ENCODE peak calls at places on chromosome 18, in seven cellular contexts. B is GM23248, Q is SK-N-SH, Y is GM23338, N is neural progenitor cell, P is PC-9, U is PC-3. I is an unnamed sample. For H3F3A, the result is how much of the 10 kb centered on the place peaks cover.

GRCh38 chr18:79519751-79520472 is 124.2 kb downstream of the NFATC1 start:
- DNase-seq in N (peak), P (no peak), Q (no peak), U (no peak), Y (peak), B (no peak), I (no peak)

GRCh38 chr18:69840445-69840844 is 107.2 kb downstream of the CD226 start:
- DNase-seq in Y (no peak), N (no peak), P (no peak), B (peak), U (no peak), Q (no peak), I (no peak)

GRCh38 chr18:49697757-49698595 is 115.4 kb downstream of the ACAA2 start:
- DNase-seq in Y (peak), Q (no peak), U (peak), B (peak), P (no peak), N (peak), I (no peak)

GRCh38 chr18:79639072-79639829 is 40.4 kb upstream of the CTDP1 start:
- DNase-seq in Y (no peak), B (no peak), Q (no peak), P (no peak), U (no peak), N (no peak), I (no peak)

GRCh38 chr18:55401638-55402191 is 186.3 kb downstream of the TCF4 start:
- DNase-seq in B (peak), U (no peak), N (peak), Y (peak), P (no peak), Q (no peak), I (no peak)

GRCh38 chr18:58493070-58493469 is 135.8 kb downstream of the ALPK2 start:
- DNase-seq in U (no peak), N (no peak), Y (no peak), P (no peak), Q (no peak), B (no peak), I (no peak)

GRCh38 chr18:54787616-54788015 is 40.7 kb upstream of the RAB27B start:
- DNase-seq in Q (no peak), P (no peak), B (peak), N (no peak), U (no peak), Y (no peak), I (no peak)

GRCh38 chr18:58657494-58657893 is 13.8 kb upstream of the MALT1 start:
- DNase-seq in P (no peak), B (no peak), N (no peak), U (no peak), Q (no peak), Y (no peak), I (no peak)

GRCh38 chr18:80086281-80086680 is 22.8 kb upstream of the ADNP2 start:
- DNase-seq in P (no peak), N (no peak), Q (no peak), B (no peak), Y (no peak), U (peak), I (no peak)

GRCh38 chr18:30971338-30971956 is 71.1 kb downstream of the DSC3 start:
- DNase-seq in U (peak), N (peak), B (peak), Y (peak), P (no peak), Q (peak), I (peak)

GRCh38 chr18:49026501-49027378 is 76.0 kb upstream of the SMAD7 start:
- DNase-seq in U (no peak), B (no peak), Y (no peak), N (no peak), Q (no peak), P (no peak), I (no peak)

GRCh38 chr18:35099911-35100310 is 58.7 kb downstream of the MAPRE2 start:
- DNase-seq in P (no peak), Q (no peak), N (no peak), Y (no peak), U (no peak), B (peak), I (no peak)

GRCh38 chr18:48742304-48742703 is 203.5 kb downstream of the CTIF start:
- DNase-seq in Q (no peak), P (no peak), U (no peak), Y (no peak), N (no peak), B (no peak), I (no peak)

GRCh38 chr18:61975526-61976326 is 82.9 kb upstream of the RNF152 start:
- DNase-seq in U (no peak), P (no peak), B (no peak), N (no peak), Y (no peak), Q (no peak), I (peak)

GRCh38 chr18:36460854-36461253 is 163.3 kb downstream of the FHOD3 start:
- DNase-seq in U (no peak), Y (peak), N (peak), B (no peak), P (no peak), Q (no peak), I (no peak)

GRCh38 chr18:25181581-25181980 is 170.4 kb downstream of the ZNF521 start:
- DNase-seq in U (no peak), N (no peak), Y (no peak), B (no peak), Q (no peak), P (no peak), I (peak)

GRCh38 chr18:54109131-54109683 is 115.3 kb downstream of the MBD2 start:
- DNase-seq in U (peak), P (no peak), Q (no peak), Y (no peak), N (no peak), B (peak), I (no peak)

GRCh38 chr18:55384551-55385275 is 203.3 kb downstream of the TCF4 start:
- DNase-seq in B (peak), P (no peak), Y (peak), U (peak), N (peak), Q (peak), I (peak)

GRCh38 chr18:649341-649740 is 8.1 kb upstream of the TYMS start:
- DNase-seq in Y (no peak), N (no peak), U (peak), Q (no peak), P (no peak), B (no peak), I (no peak)

GRCh38 chr18:47932603-47933002 is 2.1 kb upstream of the SMAD2 start:
- DNase-seq in U (no peak), Q (no peak), Y (peak), B (no peak), N (peak), P (no peak), I (no peak)

GRCh38 chr18:79554945-79555645 is 124.5 kb upstream of the CTDP1 start:
- DNase-seq in U (no peak), N (no peak), P (no peak), B (no peak), Y (no peak), Q (no peak), I (no peak)

GRCh38 chr18:52747869-52748268 is 407.9 kb downstream of the DCC start:
- DNase-seq in Y (no peak), Q (no peak), U (no peak), B (no peak), P (no peak), N (no peak), I (no peak)

GRCh38 chr18:5627756-5628511 is 84.1 kb upstream of the EPB41L3 start:
- DNase-seq in Y (peak), P (no peak), N (no peak), U (no peak), B (no peak), Q (no peak), I (no peak)
- H3K4me2 ChIP-seq in Y (peak), P (no peak), N (peak), U (peak), B (peak), Q (peak), I (peak)

GRCh38 chr18:12860530-12860929 is 23.5 kb downstream of the PTPN2 start:
- DNase-seq in N (no peak), Q (no peak), P (no peak), U (no peak), B (no peak), Y (no peak), I (no peak)

GRCh38 chr18:12862874-12863482 is 21.1 kb downstream of the PTPN2 start:
- DNase-seq in Y (peak), Q (no peak), B (no peak), N (peak), P (no peak), U (no peak), I (no peak)

GRCh38 chr18:12861637-12862036 is 22.4 kb downstream of the PTPN2 start:
- DNase-seq in U (no peak), B (no peak), P (no peak), Y (no peak), N (no peak), Q (no peak), I (peak)

GRCh38 chr18:12863687-12864086 is 20.4 kb downstream of the PTPN2 start:
- DNase-seq in U (no peak), Q (no peak), Y (no peak), P (no peak), N (no peak), B (peak), I (no peak)

GRCh38 chr18:12862467-12862866 is 21.6 kb downstream of the PTPN2 start:
- DNase-seq in Q (no peak), N (peak), P (peak), B (no peak), Y (peak), U (peak), I (peak)
- H3F3A ChIP-seq in Q (under half), N (under half), P (under half), B (under half), Y (under half), U (under half), I (under half)

GRCh38 chr18:46169464-46169941 is 65.3 kb downstream of the HAUS1 start:
- DNase-seq in Q (no peak), N (no peak), U (peak), P (no peak), Y (no peak), B (peak), I (no peak)
- H3K27ac ChIP-seq in Q (peak), N (no peak), U (peak), P (peak), Y (no peak), B (peak), I (peak)

DNA sequence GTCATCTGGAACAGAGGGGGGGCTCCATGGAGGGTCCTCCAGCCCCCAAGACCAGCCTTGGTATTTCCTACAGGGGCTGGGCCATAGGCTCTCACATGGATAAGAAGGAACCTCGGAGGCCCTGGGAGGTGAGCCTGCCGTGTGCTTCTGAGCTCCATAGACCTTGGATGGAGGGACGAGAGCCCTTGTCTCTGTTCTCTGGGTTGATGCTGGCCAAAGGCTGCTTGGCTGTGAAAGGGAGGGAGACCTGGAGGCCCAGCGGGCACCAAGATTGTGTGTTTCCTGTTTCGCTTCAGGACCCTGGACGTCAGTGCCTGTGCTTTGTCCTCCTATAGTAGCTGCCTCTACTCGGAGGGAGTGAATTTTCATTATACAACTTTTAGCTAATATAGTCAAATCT is 20.8 kb downstream of the CABLES1 start:
- DNase-seq in Y (no peak), Q (no peak), B (no peak), N (no peak), P (no peak), U (no peak), I (no peak)
- H3K4me2 ChIP-seq in Y (no peak), Q (peak), B (no peak), N (no peak), P (no peak), U (no peak), I (no peak)

GRCh38 chr18:77102246-77103040 is 30.1 kb downstream of the MBP start:
- DNase-seq in Q (peak), Y (no peak), P (no peak), N (no peak), B (peak), U (peak), I (peak)

GRCh38 chr18:77101410-77102245 is 31.0 kb downstream of the MBP start:
- DNase-seq in Y (peak), U (peak), Q (peak), B (peak), P (peak), N (no peak), I (no peak)

GRCh38 chr18:77099501-77100370 is 32.8 kb downstream of the MBP start:
- DNase-seq in Y (no peak), Q (no peak), U (no peak), P (no peak), B (no peak), N (no peak), I (no peak)

GRCh38 chr18:77098554-77099174 is 33.9 kb downstream of the MBP start:
- DNase-seq in P (no peak), Q (no peak), N (no peak), Y (peak), U (no peak), B (peak), I (no peak)

DNA sequence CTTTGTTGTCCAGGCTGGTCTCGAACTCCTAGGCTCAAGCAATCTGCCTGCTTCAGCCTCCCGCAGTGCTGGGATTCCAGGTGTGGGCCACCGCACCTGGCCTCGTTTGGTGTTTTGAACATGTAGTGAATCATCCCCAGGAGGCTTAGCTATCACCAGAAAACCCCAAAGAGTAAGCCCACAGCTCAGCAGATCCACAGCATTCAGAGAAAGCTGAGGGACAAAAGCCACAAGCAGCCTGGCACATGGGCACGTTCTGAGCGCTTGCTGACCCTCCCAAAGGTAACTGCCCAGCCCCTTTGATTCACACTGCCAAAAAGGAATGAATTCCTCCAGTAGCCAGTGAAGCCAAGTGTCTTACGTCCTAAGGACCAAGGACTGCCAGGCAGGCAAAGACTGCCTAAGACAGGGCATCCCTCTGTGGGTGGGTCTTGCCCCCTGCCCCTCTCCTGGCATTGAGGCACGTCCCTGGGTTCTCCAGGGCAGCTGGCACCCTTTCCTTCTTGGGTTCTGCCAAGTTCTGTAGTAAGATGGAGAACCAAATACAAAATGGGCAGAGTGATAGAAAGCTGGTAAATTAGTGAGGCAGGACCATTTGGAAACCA is 31.7 kb downstream of the MBP start:
- DNase-seq in P (peak), B (peak), N (no peak), Q (no peak), Y (no peak), U (peak), I (no peak)
- H3F3A ChIP-seq in P (under half), B (under half), N (under half), Q (under half), Y (under half), U (under half), I (under half)

I was measured in MM.1S.